ENCODE peak calls at places on chromosomes 13 and 19, in nine cellular contexts. P, K, E, A, W, J, B, Z and T are unnamed samples.

GRCh38 chr13:97004886-97005285 is 10.6 kb upstream of the OXGR1 start:
- DNase-seq in E (no peak), A (no peak), J (no peak), B (no peak), K (no peak), Z (no peak), P (no peak), W (no peak), T (no peak)

GRCh38 chr13:95288899-95289500 is 12.3 kb downstream of the ABCC4 start:
- DNase-seq in Z (no peak), A (no peak), P (no peak), J (no peak), W (no peak), E (no peak), K (no peak), B (no peak), T (no peak)

GRCh38 chr13:26132756-26133155 is 80.9 kb upstream of the SHISA2 start:
- DNase-seq in B (peak; percentile 27), Z (no peak), W (no peak), K (no peak), P (peak; percentile 3), J (no peak), E (peak; percentile 10), A (no peak), T (no peak)

GRCh38 chr19:39078436-39079200 is 5.5 kb upstream of the ACP7 start:
- DNase-seq in A (no peak), Z (no peak), W (peak; percentile 98), P (peak; percentile 98), B (no peak), E (no peak), J (no peak), K (no peak), T (no peak)

GRCh38 chr13:34364633-34365032 is 546.7 kb downstream of the RFC3 start:
- DNase-seq in W (no peak), J (no peak), K (no peak), B (no peak), Z (no peak), E (no peak), P (peak; percentile 68), A (no peak), T (no peak)

GRCh38 chr13:92225861-92226260 is 827.4 kb downstream of the GPC5 start:
- DNase-seq in P (no peak), Z (no peak), J (no peak), A (no peak), B (no peak), E (no peak), K (no peak), W (no peak), T (no peak)

GRCh38 chr13:37769078-37769477 is 100.5 kb downstream of the TRPC4 start:
- DNase-seq in A (no peak), W (no peak), K (no peak), Z (no peak), B (no peak), P (no peak), E (no peak), J (no peak), T (no peak)

GRCh38 chr19:56084835-56085536 is 36.1 kb downstream of the ZNF787 start:
- DNase-seq in J (peak; percentile 61), A (peak; percentile 50), P (peak; percentile 19), E (no peak), W (no peak), Z (no peak), B (no peak), K (no peak), T (no peak)

GRCh38 chr19:28426110-28426901 is 786.6 kb downstream of the UQCRFS1 start:
- DNase-seq in Z (peak; percentile 4), K (no peak), J (no peak), P (no peak), B (no peak), A (no peak), W (no peak), E (no peak), T (no peak)

GRCh38 chr13:69857188-69857821 is 250.3 kb upstream of the ATXN8OS start:
- DNase-seq in W (peak; percentile 45), Z (no peak), B (no peak), K (no peak), E (peak; percentile 75), J (no peak), A (no peak), P (peak; percentile 18), T (no peak)

GRCh38 chr13:51322826-51323225 is 16.7 kb upstream of the SERPINE3 start:
- DNase-seq in P (no peak), Z (no peak), J (no peak), A (no peak), E (no peak), K (no peak), W (no peak), B (no peak), T (no peak)

GRCh38 chr19:33647146-33647545 is 25.4 kb downstream of the CHST8 start:
- DNase-seq in W (no peak), Z (no peak), E (no peak), J (no peak), K (no peak), P (no peak), B (no peak), A (no peak), T (no peak)

GRCh38 chr13:79492313-79492798 is 11.4 kb downstream of the NDFIP2 start:
- DNase-seq in P (peak; percentile 32), K (no peak), J (no peak), B (no peak), W (no peak), A (no peak), Z (no peak), E (no peak), T (no peak)
- H3K4me1 ChIP-seq in P (peaks cover 56% of the 10 kb centered on the region), K (no peaks in the 10 kb centered on the region), J (peaks cover 30% of the 10 kb centered on the region), B (no peaks in the 10 kb centered on the region), W (no peaks in the 10 kb centered on the region), A (no peaks in the 10 kb centered on the region), Z (peaks cover 14% of the 10 kb centered on the region), E (no peaks in the 10 kb centered on the region), T (peaks cover 18% of the 10 kb centered on the region)

GRCh38 chr13:101098873-101099272 is 317.4 kb downstream of the NALCN start:
- DNase-seq in Z (no peak), A (no peak), J (no peak), B (no peak), K (no peak), E (no peak), W (no peak), P (no peak), T (no peak)

GRCh38 chr13:101090287-101090686 is 326.0 kb downstream of the NALCN start:
- DNase-seq in K (no peak), Z (no peak), E (no peak), B (no peak), A (no peak), P (no peak), W (no peak), J (no peak), T (no peak)

GRCh38 chr13:101092985-101093384 is 323.3 kb downstream of the NALCN start:
- DNase-seq in E (no peak), K (no peak), Z (no peak), P (no peak), W (no peak), B (no peak), A (no peak), J (no peak), T (no peak)
- H3K4me3 ChIP-seq in E (no peak overlapping the region), K (no peak overlapping the region), Z (no peak overlapping the region), P (no peak overlapping the region), W (no peak overlapping the region), B (no peak overlapping the region), A (no peak overlapping the region), J (no peak overlapping the region), T (no peak overlapping the region)

GRCh38 chr13:32202268-32202667 is 112.9 kb downstream of the ZAR1L start:
- DNase-seq in P (no peak), K (no peak), W (no peak), E (no peak), B (no peak), J (no peak), A (no peak), Z (no peak), T (no peak)

GRCh38 chr13:32201809-32202208 is 113.4 kb downstream of the ZAR1L start:
- DNase-seq in W (no peak), B (no peak), J (no peak), P (no peak), A (no peak), K (no peak), E (no peak), Z (no peak), T (no peak)

GRCh38 chr13:32206097-32206740 is 108.9 kb downstream of the ZAR1L start:
- DNase-seq in B (no peak), J (no peak), E (no peak), W (no peak), Z (no peak), K (no peak), A (no peak), P (peak; percentile 4), T (no peak)

GRCh38 chr13:32205426-32206096 is 109.6 kb downstream of the ZAR1L start:
- DNase-seq in A (no peak), J (no peak), Z (no peak), K (no peak), B (no peak), W (no peak), P (no peak), E (no peak), T (no peak)

GRCh38 chr13:32203736-32204135 is 111.4 kb downstream of the ZAR1L start:
- DNase-seq in P (no peak), K (no peak), W (no peak), B (no peak), A (no peak), Z (no peak), E (no peak), J (no peak), T (no peak)
- TF ChIP-seq CTCF in P (no peak), K (no peak), W (no peak), B (no peak), A (no peak), Z (no peak), E (no peak), J (no peak), T (no peak)

GRCh38 chr13:99207511-99207910 is 6.9 kb downstream of the UBAC2 start:
- DNase-seq in J (no peak), K (no peak), W (no peak), E (no peak), Z (no peak), A (no peak), P (no peak), B (no peak), T (peak; percentile 43)

GRCh38 chr13:99205621-99206220 is 5.1 kb downstream of the UBAC2 start:
- DNase-seq in E (no peak), P (no peak), K (no peak), A (no peak), J (no peak), Z (peak; percentile 14), B (no peak), W (no peak), T (no peak)

GRCh38 chr13:99206873-99207272 is 6.2 kb downstream of the UBAC2 start:
- DNase-seq in W (no peak), E (no peak), Z (peak; percentile 12), P (no peak), J (no peak), B (no peak), K (no peak), A (no peak), T (no peak)

GRCh38 chr13:99208185-99208584 is 7.5 kb downstream of the UBAC2 start:
- DNase-seq in A (no peak), B (no peak), P (no peak), Z (peak; percentile 8), E (no peak), K (no peak), W (no peak), J (no peak), T (peak; percentile 18)

DNA sequence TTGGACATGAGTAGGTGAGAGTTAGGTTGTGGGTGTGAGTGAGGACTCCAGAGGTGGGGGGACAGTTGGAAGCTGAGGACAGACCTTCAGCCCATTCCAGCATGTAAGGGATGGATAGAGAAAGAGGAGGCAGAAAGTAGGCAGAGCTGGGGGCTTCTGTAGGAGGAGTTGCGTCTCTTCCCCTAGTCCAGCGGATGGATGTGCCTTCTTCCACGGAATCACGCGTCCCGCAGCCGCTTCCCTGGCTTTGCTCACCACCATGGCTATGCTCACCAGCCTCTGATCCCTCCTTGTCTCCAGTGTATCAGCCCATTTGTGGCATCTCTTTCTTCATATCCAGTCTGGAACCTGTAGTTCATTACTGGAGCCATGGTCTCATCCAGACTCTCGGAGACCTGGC is 5.6 kb downstream of the UBAC2 start:
- DNase-seq in J (no peak), K (no peak), A (no peak), B (no peak), Z (peak; percentile 11), P (no peak), W (no peak), E (no peak), T (peak; percentile 26)
- H3K4me1 ChIP-seq in J (peaks cover 17% of the 10 kb centered on the region), K (no peaks in the 10 kb centered on the region), A (no peaks in the 10 kb centered on the region), B (peaks cover 9% of the 10 kb centered on the region), Z (peaks cover 5% of the 10 kb centered on the region), P (peaks cover 8% of the 10 kb centered on the region), W (peaks cover 8% of the 10 kb centered on the region), E (peaks cover 3% of the 10 kb centered on the region), T (peaks cover 36% of the 10 kb centered on the region)